ENCODE peak calls at places on chromosome 11, in four cellular contexts. P is HepG2, T is GM12878, G is K562. J is an unnamed sample.

GRCh38 chr11:66048525-66049313 is at the start of gene GAL3ST3:
- DNase-seq in P (no peak), T (no peak), G (no peak), J (peak; percentile 71)

GRCh38 chr11:15212876-15213275 is 98.2 kb downstream of the INSC start:
- DNase-seq in P (no peak), T (no peak), G (no peak), J (no peak)

GRCh38 chr11:27266125-27266524 is 96.9 kb downstream of the CCDC34 start:
- DNase-seq in P (no peak), T (no peak), G (no peak), J (no peak)

GRCh38 chr11:126190792-126191191 is 20.7 kb downstream of the RPUSD4 start:
- DNase-seq in T (no peak), P (no peak), G (no peak), J (no peak)

GRCh38 chr11:112540261-112540660 is 279.6 kb upstream of the PLET1 start:
- DNase-seq in T (no peak), P (no peak), G (no peak), J (no peak)

GRCh38 chr11:1059759-1060158 is 14.9 kb upstream of the MUC2 start:
- DNase-seq in T (no peak), P (no peak), G (no peak), J (peak; percentile 51)

GRCh38 chr11:113593698-113594308 is 112.3 kb downstream of the TMPRSS5 start:
- DNase-seq in P (no peak), T (peak; percentile 25), G (peak; percentile 68), J (no peak)

GRCh38 chr11:109423114-109423859 is 1.3 kb downstream of the C11orf87 start:
- DNase-seq in G (no peak), P (no peak), T (no peak), J (peak; percentile 44)

GRCh38 chr11:85718991-85719807 is 33.2 kb upstream of the CCDC89 start:
- DNase-seq in P (peak; percentile 3), T (no peak), G (no peak), J (peak; percentile 35)

GRCh38 chr11:75154646-75155569 is 4.0 kb downstream of the SLCO2B1 start:
- DNase-seq in T (no peak), G (no peak), P (no peak), J (no peak)

GRCh38 chr11:35598254-35599125 is 19.8 kb upstream of the FJX1 start:
- DNase-seq in G (no peak), T (peak; percentile 40), P (no peak), J (no peak)

GRCh38 chr11:18865261-18865660 is 73.7 kb upstream of the PTPN5 start:
- DNase-seq in G (no peak), P (no peak), T (no peak), J (no peak)

GRCh38 chr11:102518296-102519094 is 12.1 kb downstream of the MMP7 start:
- DNase-seq in G (no peak), P (no peak), T (no peak), J (no peak)

GRCh38 chr11:2302844-2303626 is 1.2 kb downstream of the TSPAN32 start:
- DNase-seq in P (no peak), G (peak; percentile 38), T (no peak), J (no peak)

GRCh38 chr11:106724293-106724892 is 293.9 kb downstream of the GUCY1A2 start:
- DNase-seq in T (no peak), G (no peak), P (no peak), J (no peak)

GRCh38 chr11:19767691-19768151 is 55.1 kb downstream of the NAV2 start:
- DNase-seq in G (no peak), P (no peak), T (no peak), J (no peak)

GRCh38 chr11:383431-383830 is 10.6 kb upstream of the PKP3 start:
- DNase-seq in T (no peak), P (no peak), G (no peak), J (no peak)

DNA sequence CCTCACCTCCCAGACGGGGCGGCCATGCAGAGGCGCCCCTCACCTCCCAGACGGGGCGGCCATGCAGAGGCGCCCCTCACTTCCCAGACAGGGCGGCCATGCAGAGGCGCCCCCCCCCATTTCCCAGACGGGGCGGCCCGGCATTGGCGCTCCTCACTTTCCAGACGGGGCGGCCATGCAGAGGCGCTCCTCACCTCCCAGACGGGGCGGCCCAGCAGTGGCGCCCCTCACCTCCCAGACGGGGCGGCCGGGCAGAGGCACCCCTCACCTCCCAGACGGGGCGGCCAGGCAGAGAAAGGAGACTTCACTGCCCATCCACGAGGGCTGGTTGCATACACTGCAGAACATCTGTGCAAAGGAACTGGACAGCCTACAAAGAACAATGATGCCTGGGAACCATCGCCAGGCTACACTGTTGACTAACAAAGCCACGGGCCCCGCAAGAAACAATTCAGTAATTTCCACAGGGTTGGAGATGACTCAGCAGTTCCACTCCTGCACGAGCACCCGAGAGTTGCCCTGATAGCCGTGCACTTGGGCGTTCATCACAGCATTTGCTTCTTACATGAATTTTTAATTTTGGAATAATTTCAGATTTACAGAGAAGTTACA is 58.7 kb downstream of the CTTN start:
- DNase-seq in G (peak; percentile 27), T (no peak), P (peak; percentile 22), J (no peak)
- TF ChIP-seq ETV6 in G (no peak), T (no peak), P (no peak), J (no peak)

DNA sequence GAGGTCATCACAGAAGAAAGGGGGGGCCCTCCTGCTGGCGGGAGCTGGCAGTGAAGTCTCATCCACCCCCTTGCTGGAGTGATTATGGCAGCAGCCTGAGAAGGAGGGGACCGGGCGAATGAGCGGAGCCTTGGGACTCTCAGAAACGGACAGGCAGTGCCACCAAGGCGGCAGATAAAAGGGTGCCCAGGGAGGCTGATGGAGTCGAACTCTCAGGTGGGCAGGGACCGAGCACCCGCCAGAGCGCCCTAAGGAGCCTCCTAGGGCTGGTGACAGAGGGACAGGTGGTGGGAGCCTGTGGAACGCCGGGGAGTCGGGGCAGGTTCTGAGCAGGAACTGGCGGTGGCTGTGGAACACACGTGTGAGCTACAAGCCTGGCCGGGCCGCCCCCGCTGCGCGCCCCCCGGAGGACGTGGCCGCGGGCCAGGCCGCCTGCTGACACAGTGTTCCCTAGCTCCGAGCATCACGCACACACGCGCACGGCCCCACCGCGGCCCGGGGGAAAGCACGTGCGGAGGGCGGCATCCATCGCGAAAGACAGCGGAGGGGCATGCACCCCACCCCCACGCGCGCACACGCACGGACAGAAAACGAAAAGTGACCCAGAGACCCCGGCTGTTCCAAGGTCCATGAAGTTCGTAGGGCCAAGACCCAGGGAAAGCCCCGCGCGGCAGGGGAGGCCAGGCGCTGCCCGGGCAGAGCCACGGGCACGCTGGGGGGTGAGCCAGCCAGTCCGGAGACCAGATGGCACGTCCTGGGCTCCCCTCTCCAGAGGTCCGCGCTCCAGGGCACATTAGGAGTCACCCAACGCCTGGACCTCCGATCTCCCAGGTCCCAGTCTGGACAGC is 1.0 kb downstream of the VWCE start:
- DNase-seq in P (peak; percentile 34), G (no peak), T (no peak), J (peak; percentile 39)
- TF ChIP-seq ATF3 in P (no peak), G (no peak), T (no peak), J (no peak)

DNA sequence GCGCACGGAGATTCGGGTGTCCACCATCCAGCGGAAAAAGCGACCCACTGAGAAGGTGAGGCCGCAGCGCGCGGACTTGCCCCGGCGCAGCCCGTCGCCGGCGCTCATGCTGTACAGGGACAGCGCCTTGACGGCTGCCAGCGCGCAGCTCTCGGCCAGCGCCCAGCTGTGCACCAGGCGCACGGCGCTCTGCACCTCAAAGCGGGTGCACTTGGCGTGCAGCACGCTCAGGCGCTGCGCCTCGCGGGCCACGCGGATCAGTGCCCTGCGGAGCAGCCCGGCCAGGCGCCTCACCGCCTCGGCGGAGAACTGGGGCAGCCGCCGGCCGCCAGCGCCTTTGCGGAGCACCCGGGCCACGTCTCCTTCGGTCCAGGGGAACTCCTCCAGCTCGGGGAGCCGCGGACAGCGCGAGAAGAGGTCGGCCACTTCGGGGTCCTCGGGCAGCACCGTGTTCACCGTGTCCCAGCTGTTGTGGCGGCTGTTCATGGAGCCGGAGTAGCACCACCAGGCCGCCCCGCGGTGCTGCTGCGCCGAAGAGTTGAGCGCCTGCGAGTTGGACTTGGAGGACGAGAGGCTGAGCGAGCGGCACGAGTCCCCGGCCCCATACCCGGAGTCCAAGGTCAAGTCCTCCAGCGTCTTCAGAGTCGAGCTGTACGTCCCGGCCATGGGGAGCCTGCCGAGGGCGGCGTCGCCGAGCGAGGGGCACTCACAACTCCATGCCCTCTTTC is 728 bp downstream of the ABTB2 start:
- DNase-seq in G (no peak), P (no peak), T (no peak), J (peak; percentile 59)
- TF ChIP-seq ETV6 in G (no peak), P (no peak), T (no peak), J (no peak)

GRCh38 chr11:32200448-32200847 is 109.6 kb downstream of the RCN1 start:
- DNase-seq in P (no peak), G (peak; percentile 8), T (no peak), J (peak; percentile 29)
- TF ChIP-seq ATF3 in P (no peak), G (no peak), T (no peak), J (no peak)

DNA sequence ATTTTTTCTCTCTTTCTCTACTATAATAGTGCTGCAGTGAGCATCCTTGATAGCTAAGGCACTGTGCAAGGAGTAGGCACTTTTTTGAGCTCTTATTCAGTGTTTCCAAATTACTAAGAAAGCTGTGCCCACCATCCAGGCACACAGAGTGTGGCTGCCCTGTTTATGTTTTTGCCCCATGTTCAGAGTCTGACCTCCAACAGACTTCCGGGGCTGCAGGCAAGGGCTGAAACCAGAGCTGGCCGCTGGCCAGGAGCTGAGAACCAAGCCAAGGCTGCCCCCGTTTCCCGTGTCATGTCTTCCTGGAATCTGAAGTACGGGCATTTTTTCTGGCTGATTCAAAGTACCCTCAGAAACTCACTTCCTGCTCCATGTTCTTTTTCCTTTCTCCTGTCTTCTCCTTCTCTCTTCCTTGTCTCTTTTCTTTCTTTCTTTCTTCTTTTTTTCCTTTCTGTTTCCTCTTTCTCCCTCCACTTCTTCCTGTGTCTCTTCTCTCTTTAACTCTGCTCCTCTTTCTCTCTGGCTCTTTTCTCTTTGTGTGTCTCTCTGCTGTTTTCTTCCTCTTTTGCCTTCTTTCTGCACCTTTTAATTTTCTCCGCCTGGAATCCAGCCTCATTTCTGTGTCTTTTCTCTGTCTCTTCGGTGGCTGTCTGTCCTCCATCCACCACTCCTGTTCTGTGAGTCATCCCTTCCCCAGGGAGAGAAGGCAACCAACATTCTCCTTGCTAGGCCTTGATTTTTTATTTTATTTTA is 17.0 kb upstream of the KCTD14 start:
- DNase-seq in T (no peak), G (peak; percentile 82), P (peak; percentile 67), J (no peak)
- TF ChIP-seq ETV6 in T (no peak), G (no peak), P (no peak), J (no peak)

DNA sequence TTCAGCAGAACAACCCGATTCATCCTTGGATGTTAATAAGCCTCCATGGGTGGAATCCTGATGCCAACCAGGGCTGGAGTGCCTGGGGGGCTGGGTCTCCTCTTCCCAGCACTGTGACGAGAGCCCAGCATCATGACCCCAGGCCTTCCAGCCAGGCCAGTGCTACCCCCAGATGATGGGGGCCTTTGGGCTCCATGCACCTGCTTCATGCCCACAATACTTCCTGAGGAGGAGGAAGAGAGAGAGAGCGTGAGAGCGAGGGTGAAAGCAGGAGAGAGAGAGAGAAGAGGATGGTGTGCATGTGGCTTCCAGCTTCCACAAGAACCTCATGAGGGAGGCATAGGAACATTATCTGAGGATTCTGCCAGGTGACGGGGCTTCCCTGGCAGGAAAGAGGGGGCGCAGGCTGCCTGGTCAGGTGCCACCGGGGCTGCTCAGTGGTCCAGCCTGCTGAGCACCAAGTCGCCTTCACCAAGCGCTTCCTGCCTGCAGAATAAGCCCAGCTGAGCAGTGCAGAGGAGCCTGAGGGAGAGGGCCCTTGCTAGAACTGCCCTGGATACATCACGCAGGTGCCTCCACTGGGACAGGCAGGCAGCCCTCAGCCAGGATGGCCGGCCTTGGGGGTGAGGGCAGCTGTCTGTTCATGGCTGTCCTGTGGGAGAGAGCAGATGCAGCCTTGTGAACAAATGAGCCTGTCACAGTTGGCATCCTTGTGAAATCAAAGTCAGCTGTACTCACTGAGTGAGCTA is 243.3 kb upstream of the B3GAT1 start:
- DNase-seq in P (no peak), G (no peak), T (no peak), J (no peak)
- TF ChIP-seq ATF3 in P (no peak), G (no peak), T (no peak), J (no peak)

GRCh38 chr11:33161120-33162005 is at the start of gene CSTF3:
- DNase-seq in T (peak; percentile 74), P (peak; percentile 98), G (peak; percentile 95), J (peak; percentile 100)
- TF ChIP-seq ETV6 in T (no peak), P (peak; percentile 83), G (no peak), J (peak; percentile 58)